ENCODE peak calls at places on chromosomes 5 and 9, in six cellular contexts. One of them, this sample, is unnamed.
A peak's percentile ranks its signal among the peaks of the same experiment; 100 is the strongest.

GRCh38 chr9:80352967-80353366 is 781.2 kb downstream of the TLE4 start:
- DNase-seq in stomach: no peak
- DNase-seq in AG04450: no peak
- DNase-seq in suprapubic skin: no peak
- DNase-seq in transverse colon: no peak
- DNase-seq in prostate gland: no peak
- DNase-seq in this sample: no peak

GRCh38 chr5:158805195-158805594 is 294.5 kb downstream of the EBF1 start:
- DNase-seq in stomach: no peak
- DNase-seq in AG04450: no peak
- DNase-seq in suprapubic skin: no peak
- DNase-seq in transverse colon: no peak
- DNase-seq in prostate gland: no peak
- DNase-seq in this sample: no peak

GRCh38 chr5:3854069-3854741 is 258.6 kb downstream of the IRX1 start:
- DNase-seq in stomach: no peak
- DNase-seq in AG04450: no peak
- DNase-seq in suprapubic skin: no peak
- DNase-seq in transverse colon: no peak
- DNase-seq in prostate gland: no peak
- DNase-seq in this sample: no peak

GRCh38 chr9:133888048-133888778 is 103.9 kb downstream of the VAV2 start:
- DNase-seq in stomach: no peak
- DNase-seq in AG04450: no peak
- DNase-seq in suprapubic skin: no peak
- DNase-seq in transverse colon: no peak
- DNase-seq in prostate gland: no peak
- DNase-seq in this sample: no peak

GRCh38 chr9:89564257-89564878 is 40.4 kb upstream of the GADD45G start:
- DNase-seq in stomach: no peak
- DNase-seq in AG04450: no peak
- DNase-seq in suprapubic skin: no peak
- DNase-seq in transverse colon: no peak
- DNase-seq in prostate gland: no peak
- DNase-seq in this sample: no peak

GRCh38 chr9:136814725-136815421 is 7.1 kb downstream of the RABL6 start:
- DNase-seq in stomach: no peak
- DNase-seq in AG04450: no peak
- DNase-seq in suprapubic skin: no peak
- DNase-seq in transverse colon: no peak
- DNase-seq in prostate gland: no peak
- DNase-seq in this sample: no peak

GRCh38 chr9:110143969-110144545 is 63.9 kb downstream of the C9orf152 start:
- DNase-seq in stomach: no peak
- DNase-seq in AG04450: no peak
- DNase-seq in suprapubic skin: no peak
- DNase-seq in transverse colon: peak; percentile 31
- DNase-seq in prostate gland: no peak
- DNase-seq in this sample: no peak

GRCh38 chr5:112921833-112922817 is at the start of gene REEP5:
- DNase-seq in stomach: peak; percentile 88
- DNase-seq in AG04450: no peak
- DNase-seq in suprapubic skin: peak; percentile 88
- DNase-seq in transverse colon: peak; percentile 89
- DNase-seq in prostate gland: peak; percentile 83
- DNase-seq in this sample: peak; percentile 75

GRCh38 chr5:2700876-2701275 is 50.6 kb downstream of the IRX2 start:
- DNase-seq in stomach: no peak
- DNase-seq in AG04450: no peak
- DNase-seq in suprapubic skin: no peak
- DNase-seq in transverse colon: no peak
- DNase-seq in prostate gland: no peak
- DNase-seq in this sample: no peak

GRCh38 chr9:112032009-112032408 is 135.4 kb downstream of the UGCG start:
- DNase-seq in stomach: no peak
- DNase-seq in AG04450: no peak
- DNase-seq in suprapubic skin: no peak
- DNase-seq in transverse colon: no peak
- DNase-seq in prostate gland: no peak
- DNase-seq in this sample: no peak

GRCh38 chr9:136093995-136094881 is 851 bp downstream of the NACC2 start:
- DNase-seq in stomach: peak; percentile 69
- DNase-seq in AG04450: no peak
- DNase-seq in suprapubic skin: no peak
- DNase-seq in transverse colon: peak; percentile 74
- DNase-seq in prostate gland: peak; percentile 41
- DNase-seq in this sample: peak; percentile 42

GRCh38 chr5:50791813-50792212 is 125.4 kb downstream of the PARP8 start:
- DNase-seq in stomach: no peak
- DNase-seq in AG04450: no peak
- DNase-seq in suprapubic skin: no peak
- DNase-seq in transverse colon: no peak
- DNase-seq in prostate gland: no peak
- DNase-seq in this sample: no peak

GRCh38 chr5:160837211-160837610 is 14.8 kb downstream of the ATP10B start:
- DNase-seq in stomach: no peak
- DNase-seq in AG04450: no peak
- DNase-seq in suprapubic skin: no peak
- DNase-seq in transverse colon: no peak
- DNase-seq in prostate gland: no peak
- DNase-seq in this sample: no peak

GRCh38 chr5:170638454-170639220 is 134.8 kb downstream of the KCNIP1 start:
- DNase-seq in stomach: peak; percentile 74
- DNase-seq in AG04450: no peak
- DNase-seq in suprapubic skin: no peak
- DNase-seq in transverse colon: peak; percentile 60
- DNase-seq in prostate gland: peak; percentile 47
- DNase-seq in this sample: peak; percentile 35

GRCh38 chr5:9431496-9432258 is 114.2 kb downstream of the SEMA5A start:
- DNase-seq in stomach: no peak
- DNase-seq in AG04450: no peak
- DNase-seq in suprapubic skin: no peak
- DNase-seq in transverse colon: no peak
- DNase-seq in prostate gland: no peak
- DNase-seq in this sample: no peak

GRCh38 chr5:117829646-117830045 is 1158.7 kb downstream of the DTWD2 start:
- DNase-seq in stomach: no peak
- DNase-seq in AG04450: no peak
- DNase-seq in suprapubic skin: no peak
- DNase-seq in transverse colon: no peak
- DNase-seq in prostate gland: no peak
- DNase-seq in this sample: no peak

GRCh38 chr9:92656537-92656925 is 13.4 kb downstream of the IPPK start:
- DNase-seq in stomach: no peak
- DNase-seq in AG04450: no peak
- DNase-seq in suprapubic skin: no peak
- DNase-seq in transverse colon: no peak
- DNase-seq in prostate gland: no peak
- DNase-seq in this sample: no peak

GRCh38 chr9:87556039-87556438 is 58.4 kb downstream of the DAPK1 start:
- DNase-seq in stomach: no peak
- DNase-seq in AG04450: no peak
- DNase-seq in suprapubic skin: no peak
- DNase-seq in transverse colon: no peak
- DNase-seq in prostate gland: no peak
- DNase-seq in this sample: no peak

GRCh38 chr5:79002374-79002773 is 17.3 kb upstream of the ARSB start:
- DNase-seq in stomach: no peak
- DNase-seq in AG04450: no peak
- DNase-seq in suprapubic skin: no peak
- DNase-seq in transverse colon: no peak
- DNase-seq in prostate gland: no peak
- DNase-seq in this sample: no peak

GRCh38 chr9:115058175-115058574 is 59.8 kb downstream of the TNC start:
- DNase-seq in stomach: no peak
- DNase-seq in AG04450: no peak
- DNase-seq in suprapubic skin: no peak
- DNase-seq in transverse colon: no peak
- DNase-seq in prostate gland: no peak
- DNase-seq in this sample: no peak

GRCh38 chr9:94490465-94490864 is 64.4 kb upstream of the PCAT7 start:
- DNase-seq in stomach: no peak
- DNase-seq in AG04450: no peak
- DNase-seq in suprapubic skin: no peak
- DNase-seq in transverse colon: no peak
- DNase-seq in prostate gland: no peak
- DNase-seq in this sample: no peak

DNA sequence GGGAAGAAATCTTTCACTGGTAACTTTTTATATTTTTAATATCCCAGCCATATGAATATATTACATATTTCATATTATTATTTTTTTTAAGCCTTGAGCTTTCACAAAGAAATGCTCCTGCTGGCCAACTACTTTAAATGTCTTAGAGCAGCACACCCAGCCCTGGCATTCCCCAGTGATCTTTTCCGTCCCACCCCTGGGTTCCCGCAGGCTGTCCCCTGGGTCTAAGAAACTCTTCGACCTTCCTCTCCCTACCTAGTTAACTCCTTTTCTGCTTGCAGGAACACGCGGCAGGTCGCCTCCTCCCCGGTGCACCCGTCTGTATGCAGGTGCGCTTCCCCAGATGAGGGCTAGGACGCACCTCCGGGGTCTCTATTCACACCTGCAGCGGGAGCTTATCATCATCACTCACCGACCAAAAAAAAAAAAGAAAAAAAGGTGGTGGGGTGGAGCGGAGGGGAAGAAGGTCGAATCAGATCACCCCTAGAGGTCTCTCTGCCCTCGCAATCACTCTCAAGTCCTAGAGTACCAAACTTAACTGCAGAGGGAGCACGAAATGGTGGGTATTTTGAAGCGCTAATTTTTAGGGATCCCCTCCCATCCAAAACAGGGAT is 696 bp downstream of the ZFP62 start:
- DNase-seq in stomach: no peak
- DNase-seq in AG04450: no peak
- DNase-seq in suprapubic skin: no peak
- DNase-seq in transverse colon: peak; percentile 42
- DNase-seq in prostate gland: no peak
- DNase-seq in this sample: peak; percentile 18
- TF ChIP-seq CTCF in stomach: no peak
- TF ChIP-seq CTCF in AG04450: peak; percentile 17
- TF ChIP-seq CTCF in suprapubic skin: no peak
- TF ChIP-seq CTCF in transverse colon: no peak
- TF ChIP-seq CTCF in prostate gland: no peak
- TF ChIP-seq CTCF in this sample: peak; percentile 8

GRCh38 chr5:67147768-67148167 is 48.8 kb downstream of the CD180 start:
- DNase-seq in stomach: no peak
- DNase-seq in AG04450: no peak
- DNase-seq in suprapubic skin: no peak
- DNase-seq in transverse colon: no peak
- DNase-seq in prostate gland: no peak
- DNase-seq in this sample: peak; percentile 66

GRCh38 chr5:67149057-67149634 is 47.5 kb downstream of the CD180 start:
- DNase-seq in stomach: no peak
- DNase-seq in AG04450: no peak
- DNase-seq in suprapubic skin: no peak
- DNase-seq in transverse colon: no peak
- DNase-seq in prostate gland: no peak
- DNase-seq in this sample: no peak

GRCh38 chr5:67146981-67147380 is 49.6 kb downstream of the CD180 start:
- DNase-seq in stomach: no peak
- DNase-seq in AG04450: no peak
- DNase-seq in suprapubic skin: no peak
- DNase-seq in transverse colon: no peak
- DNase-seq in prostate gland: no peak
- DNase-seq in this sample: no peak

GRCh38 chr5:67152400-67152799 is 44.2 kb downstream of the CD180 start:
- DNase-seq in stomach: no peak
- DNase-seq in AG04450: no peak
- DNase-seq in suprapubic skin: no peak
- DNase-seq in transverse colon: no peak
- DNase-seq in prostate gland: no peak
- DNase-seq in this sample: no peak

GRCh38 chr5:67149933-67150523 is 46.6 kb downstream of the CD180 start:
- DNase-seq in stomach: no peak
- DNase-seq in AG04450: no peak
- DNase-seq in suprapubic skin: no peak
- DNase-seq in transverse colon: no peak
- DNase-seq in prostate gland: no peak
- DNase-seq in this sample: peak; percentile 42
- H3K4me3 ChIP-seq in stomach: peak overlapping the region; percentile 8
- H3K4me3 ChIP-seq in AG04450: no peak overlapping the region
- H3K4me3 ChIP-seq in suprapubic skin: no peak overlapping the region
- H3K4me3 ChIP-seq in transverse colon: no peak overlapping the region
- H3K4me3 ChIP-seq in prostate gland: no peak overlapping the region
- H3K4me3 ChIP-seq in this sample: no peak overlapping the region

DNA sequence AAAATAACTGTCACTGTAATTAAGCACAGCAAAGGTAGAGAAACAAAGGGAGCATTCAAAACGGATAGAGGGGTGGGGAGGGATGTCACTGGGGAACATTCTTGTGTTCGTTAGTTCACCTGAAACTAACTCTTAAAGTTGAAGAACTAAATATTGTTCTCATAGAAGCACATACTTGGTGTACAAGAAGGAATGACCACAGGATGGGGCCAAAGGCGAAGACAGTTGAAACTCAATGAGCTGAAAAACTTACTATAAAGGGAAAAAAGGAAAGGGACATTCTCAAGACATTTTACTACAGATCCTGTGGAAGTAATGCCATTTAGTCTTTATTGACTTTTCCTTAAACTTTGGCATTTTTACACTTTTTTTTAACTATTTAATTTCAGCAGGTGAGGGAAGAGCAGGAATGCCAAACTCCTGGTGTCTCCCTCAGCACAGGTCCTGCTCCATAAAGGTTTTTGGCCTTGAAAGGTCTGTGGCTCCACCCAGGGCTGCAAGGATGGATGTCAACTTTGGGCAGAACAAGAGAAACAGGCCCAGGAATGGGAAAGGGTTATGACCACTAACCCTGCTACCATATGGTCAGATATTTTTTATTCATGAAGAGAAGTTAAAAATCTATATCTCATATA is 197.6 kb upstream of the RASA1 start:
- DNase-seq in stomach: no peak
- DNase-seq in AG04450: peak; percentile 36
- DNase-seq in suprapubic skin: no peak
- DNase-seq in transverse colon: peak; percentile 49
- DNase-seq in prostate gland: no peak
- DNase-seq in this sample: peak; percentile 80
- TF ChIP-seq CTCF in stomach: no peak
- TF ChIP-seq CTCF in AG04450: peak; percentile 68
- TF ChIP-seq CTCF in suprapubic skin: no peak
- TF ChIP-seq CTCF in transverse colon: peak; percentile 39
- TF ChIP-seq CTCF in prostate gland: peak; percentile 23
- TF ChIP-seq CTCF in this sample: peak; percentile 60

GRCh38 chr9:6931913-6932312 is 174.1 kb downstream of the KDM4C start:
- DNase-seq in stomach: peak; percentile 41
- DNase-seq in AG04450: no peak
- DNase-seq in suprapubic skin: no peak
- DNase-seq in transverse colon: peak; percentile 32
- DNase-seq in prostate gland: no peak
- DNase-seq in this sample: peak; percentile 73

GRCh38 chr9:6929428-6929827 is 171.7 kb downstream of the KDM4C start:
- DNase-seq in stomach: no peak
- DNase-seq in AG04450: no peak
- DNase-seq in suprapubic skin: no peak
- DNase-seq in transverse colon: no peak
- DNase-seq in prostate gland: no peak
- DNase-seq in this sample: no peak

GRCh38 chr9:6927838-6928237 is 170.1 kb downstream of the KDM4C start:
- DNase-seq in stomach: no peak
- DNase-seq in AG04450: no peak
- DNase-seq in suprapubic skin: no peak
- DNase-seq in transverse colon: no peak
- DNase-seq in prostate gland: no peak
- DNase-seq in this sample: no peak

GRCh38 chr9:6928863-6929262 is 171.1 kb downstream of the KDM4C start:
- DNase-seq in stomach: no peak
- DNase-seq in AG04450: no peak
- DNase-seq in suprapubic skin: no peak
- DNase-seq in transverse colon: no peak
- DNase-seq in prostate gland: no peak
- DNase-seq in this sample: no peak

GRCh38 chr9:6930827-6931226 is 173.1 kb downstream of the KDM4C start:
- DNase-seq in stomach: no peak
- DNase-seq in AG04450: no peak
- DNase-seq in suprapubic skin: no peak
- DNase-seq in transverse colon: no peak
- DNase-seq in prostate gland: no peak
- DNase-seq in this sample: peak; percentile 48
- H3K4me3 ChIP-seq in stomach: no peak overlapping the region
- H3K4me3 ChIP-seq in AG04450: no peak overlapping the region
- H3K4me3 ChIP-seq in suprapubic skin: no peak overlapping the region
- H3K4me3 ChIP-seq in transverse colon: no peak overlapping the region
- H3K4me3 ChIP-seq in prostate gland: no peak overlapping the region
- H3K4me3 ChIP-seq in this sample: no peak overlapping the region